ENCODE peak calls at places on chromosomes 16 and 17, in seven cellular contexts. Z, I, U, D, F, M and L are unnamed samples.

GRCh38 chr17:49548051-49548505 is 27.6 kb upstream of the NXPH3 start:
- ATAC-seq in I (no peak), U (no peak), M (peak), Z (no peak), D (no peak), F (no peak), L (no peak)

GRCh38 chr17:54848368-54848987 is 52.2 kb upstream of the TOM1L1 start:
- ATAC-seq in I (no peak), D (peak), F (no peak), U (no peak), M (no peak), Z (no peak), L (no peak)

GRCh38 chr17:18267927-18268711 is 7.7 kb downstream of the MIEF2 start:
- ATAC-seq in D (peak), F (no peak), Z (no peak), I (peak), M (peak), U (peak), L (peak)

GRCh38 chr17:42329025-42329976 is 41.0 kb downstream of the STAT5A start:
- ATAC-seq in I (peak), Z (peak), M (peak), F (no peak), U (no peak), D (no peak), L (no peak)

GRCh38 chr16:75288596-75289120 is 37.2 kb upstream of the BCAR1 start:
- ATAC-seq in D (no peak), I (no peak), U (peak), M (no peak), F (peak), Z (peak), L (peak)

GRCh38 chr17:3576970-3577369 is 19.4 kb upstream of the TRPV3 start:
- ATAC-seq in F (no peak), I (no peak), Z (no peak), D (no peak), M (no peak), U (no peak), L (no peak)

GRCh38 chr17:81159611-81160265 is 5.6 kb upstream of the PVALEF start:
- ATAC-seq in Z (peak), F (no peak), D (no peak), U (no peak), I (no peak), M (no peak), L (no peak)

GRCh38 chr17:44097110-44097810 is 26.2 kb downstream of the HDAC5 start:
- ATAC-seq in U (peak), F (no peak), M (no peak), D (peak), I (peak), Z (no peak), L (no peak)

GRCh38 chr16:55437627-55438026 is 41.4 kb upstream of the MMP2 start:
- ATAC-seq in Z (peak), I (no peak), F (peak), U (no peak), D (no peak), M (no peak), L (peak)

DNA sequence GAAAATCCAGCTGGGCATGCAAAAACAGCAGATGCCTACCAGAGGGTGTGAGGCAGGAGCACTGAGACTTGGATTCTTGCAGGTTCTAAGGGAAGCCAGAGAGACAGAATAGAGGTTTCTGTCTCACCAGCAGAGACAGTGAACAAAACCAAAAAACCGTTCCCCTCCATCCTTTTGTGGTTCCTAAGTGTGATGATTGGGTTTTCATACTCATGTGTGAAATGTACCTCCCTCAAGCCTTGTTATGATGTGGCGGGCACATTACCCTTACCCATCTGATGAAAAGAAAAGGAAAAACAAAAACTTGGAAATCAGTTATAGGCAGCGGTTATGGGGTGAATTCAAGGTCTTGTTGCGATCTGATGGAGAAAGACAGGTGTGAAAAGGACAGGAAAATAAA is 172.6 kb upstream of the CDH13 start:
- ATAC-seq in D (no peak), I (no peak), F (no peak), U (no peak), M (no peak), Z (no peak), L (no peak)
- TF ChIP-seq POLR2AphosphoS5 in D (no peak), I (no peak), F (no peak), U (no peak), M (no peak), Z (no peak), L (no peak)

DNA sequence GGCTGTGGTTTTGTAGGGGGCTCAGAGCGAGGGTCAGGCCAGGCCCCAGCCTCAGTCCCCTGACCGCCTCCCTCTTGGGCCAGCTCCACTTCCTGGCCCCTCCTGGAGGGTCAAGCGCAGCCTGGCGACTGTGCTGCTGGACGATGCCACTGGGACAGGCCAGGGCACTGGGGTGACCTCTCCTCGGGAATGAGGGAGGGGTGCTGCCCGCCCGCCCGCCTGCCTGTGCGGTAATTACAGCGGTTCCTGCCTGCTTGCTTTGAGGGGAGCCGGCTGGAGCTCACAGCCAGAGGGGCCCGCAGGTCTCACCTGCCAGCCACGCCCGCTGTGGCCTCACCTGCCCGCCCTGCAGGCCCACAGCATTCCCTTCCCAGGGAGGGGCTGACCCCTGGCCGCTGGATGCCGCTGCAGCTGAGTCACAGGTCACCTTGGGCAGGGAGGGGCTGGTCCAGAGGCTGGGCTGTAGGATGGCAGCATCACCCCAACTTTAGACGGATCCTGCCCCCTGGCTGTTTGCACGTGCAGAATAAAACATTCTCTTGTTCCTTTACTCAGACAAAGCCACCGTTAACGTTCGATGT is 76.7 kb upstream of the CBX4 start:
- ATAC-seq in Z (peak), I (no peak), F (peak), M (peak), U (peak), D (peak), L (no peak)
- TF ChIP-seq POLR2AphosphoS5 in Z (no peak), I (no peak), F (no peak), M (no peak), U (no peak), D (no peak), L (no peak)

DNA sequence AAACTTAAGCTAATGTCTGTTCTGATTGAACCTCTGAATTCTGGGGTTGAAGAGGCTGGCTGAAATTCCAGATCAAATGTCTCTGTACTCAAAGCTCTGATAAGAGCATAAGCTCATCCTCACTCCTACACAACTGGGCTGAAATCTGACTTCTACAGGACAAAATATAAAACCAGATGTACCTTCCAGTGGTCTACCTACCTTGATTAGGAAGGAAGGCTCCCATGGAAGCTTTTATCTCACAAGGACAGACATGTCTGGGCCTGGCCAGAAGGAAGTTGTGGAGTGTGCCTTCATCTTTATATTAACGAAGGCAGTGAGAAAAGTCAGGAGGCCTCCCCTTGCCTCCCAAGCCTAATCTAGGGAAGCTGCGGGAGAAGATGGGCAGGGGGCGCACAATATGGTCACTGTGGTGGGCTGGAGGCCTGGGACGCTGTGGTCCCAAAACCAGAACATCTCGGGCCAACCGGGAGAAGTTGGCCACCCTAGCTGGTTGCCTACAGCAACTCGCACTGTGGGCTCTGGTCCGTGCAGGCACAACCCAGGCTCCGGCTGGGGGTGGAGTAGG is 55.6 kb upstream of the LRRC37A3 start:
- ATAC-seq in I (peak), D (peak), M (no peak), Z (no peak), U (peak), F (peak), L (no peak)
- TF ChIP-seq POLR2AphosphoS5 in I (no peak), D (peak), M (no peak), Z (no peak), U (no peak), F (peak), L (no peak)

GRCh38 chr16:189604-190186 is 9.4 kb downstream of the HBQ1 start:
- ATAC-seq in Z (peak), U (no peak), F (no peak), D (no peak), I (no peak), M (no peak), L (no peak)
- TF ChIP-seq POLR2AphosphoS5 in Z (no peak), U (no peak), F (no peak), D (no peak), I (no peak), M (no peak), L (no peak)

DNA sequence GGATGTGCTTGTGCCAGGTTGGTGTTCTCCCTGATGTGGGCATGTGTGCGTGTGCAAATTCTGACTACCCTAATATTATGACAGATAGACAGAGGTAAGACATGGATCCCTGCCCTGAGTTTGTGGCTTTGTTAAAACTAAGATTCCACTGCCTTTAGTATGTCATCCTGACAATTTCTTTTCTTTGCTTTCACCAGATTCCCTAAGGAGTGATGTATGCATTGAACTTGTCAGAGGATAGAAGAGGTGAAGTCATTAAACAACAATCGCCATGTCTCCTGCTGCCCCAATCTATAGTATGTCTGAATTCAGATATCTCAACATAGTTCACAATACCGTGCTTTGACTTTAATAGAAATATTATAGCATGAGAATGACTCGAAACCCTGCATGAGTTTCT is 137.1 kb upstream of the ELAC2 start:
- ATAC-seq in Z (no peak), D (no peak), U (no peak), M (no peak), F (no peak), I (no peak), L (no peak)
- TF ChIP-seq POLR2AphosphoS5 in Z (no peak), D (no peak), U (no peak), M (no peak), F (no peak), I (no peak), L (no peak)

GRCh38 chr17:15181333-15181732 is 83.8 kb downstream of the PMP22 start:
- ATAC-seq in I (no peak), F (no peak), D (no peak), U (no peak), M (no peak), Z (no peak), L (no peak)

GRCh38 chr17:15181816-15182215 is 83.3 kb downstream of the PMP22 start:
- ATAC-seq in I (no peak), U (no peak), D (no peak), Z (no peak), F (no peak), M (no peak), L (no peak)

GRCh38 chr17:15180121-15180561 is 85.0 kb downstream of the PMP22 start:
- ATAC-seq in Z (no peak), D (no peak), F (no peak), I (no peak), M (peak), U (no peak), L (no peak)

GRCh38 chr17:15185625-15185991 is 79.5 kb downstream of the PMP22 start:
- ATAC-seq in Z (peak), M (no peak), F (no peak), D (no peak), U (no peak), I (no peak), L (peak)

DNA sequence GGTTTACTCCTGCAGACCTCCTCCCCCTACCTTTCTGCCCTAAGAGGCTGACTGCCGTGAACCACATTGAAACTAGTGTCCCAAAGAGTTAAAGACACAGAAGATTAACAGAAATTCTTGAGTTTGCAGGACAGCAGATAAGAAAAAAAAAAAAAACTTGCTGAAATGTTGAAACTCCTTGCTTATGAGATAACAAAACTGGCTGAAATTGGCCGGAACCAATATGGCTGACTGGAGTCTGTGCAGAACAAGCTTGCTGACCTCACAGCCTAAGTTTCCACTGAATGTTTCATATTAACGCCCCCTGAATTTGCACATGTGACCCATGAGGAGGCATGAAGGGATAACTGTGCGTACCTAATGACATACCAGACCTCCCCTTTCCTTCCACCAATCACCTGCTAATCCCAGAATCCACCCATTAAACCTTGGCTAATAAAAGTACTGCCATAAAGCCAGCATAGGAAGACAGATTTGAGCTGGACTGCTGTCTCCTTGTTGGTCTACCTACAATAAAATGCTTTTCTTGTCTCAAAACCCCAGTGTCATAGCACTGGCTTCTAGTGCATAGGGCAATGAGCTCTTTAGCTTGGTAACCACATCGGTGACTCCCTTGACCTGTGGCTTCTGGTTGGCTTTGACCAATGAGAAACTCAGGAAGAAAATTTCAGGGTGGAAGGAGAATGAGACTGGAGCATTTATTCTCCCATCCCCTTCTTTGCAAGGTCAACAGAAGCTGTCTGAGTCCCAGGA is 80.1 kb downstream of the PMP22 start:
- ATAC-seq in U (no peak), F (no peak), M (no peak), D (peak), I (no peak), Z (no peak), L (no peak)
- TF ChIP-seq POLR2AphosphoS5 in U (no peak), F (no peak), M (no peak), D (peak), I (no peak), Z (no peak), L (no peak)

DNA sequence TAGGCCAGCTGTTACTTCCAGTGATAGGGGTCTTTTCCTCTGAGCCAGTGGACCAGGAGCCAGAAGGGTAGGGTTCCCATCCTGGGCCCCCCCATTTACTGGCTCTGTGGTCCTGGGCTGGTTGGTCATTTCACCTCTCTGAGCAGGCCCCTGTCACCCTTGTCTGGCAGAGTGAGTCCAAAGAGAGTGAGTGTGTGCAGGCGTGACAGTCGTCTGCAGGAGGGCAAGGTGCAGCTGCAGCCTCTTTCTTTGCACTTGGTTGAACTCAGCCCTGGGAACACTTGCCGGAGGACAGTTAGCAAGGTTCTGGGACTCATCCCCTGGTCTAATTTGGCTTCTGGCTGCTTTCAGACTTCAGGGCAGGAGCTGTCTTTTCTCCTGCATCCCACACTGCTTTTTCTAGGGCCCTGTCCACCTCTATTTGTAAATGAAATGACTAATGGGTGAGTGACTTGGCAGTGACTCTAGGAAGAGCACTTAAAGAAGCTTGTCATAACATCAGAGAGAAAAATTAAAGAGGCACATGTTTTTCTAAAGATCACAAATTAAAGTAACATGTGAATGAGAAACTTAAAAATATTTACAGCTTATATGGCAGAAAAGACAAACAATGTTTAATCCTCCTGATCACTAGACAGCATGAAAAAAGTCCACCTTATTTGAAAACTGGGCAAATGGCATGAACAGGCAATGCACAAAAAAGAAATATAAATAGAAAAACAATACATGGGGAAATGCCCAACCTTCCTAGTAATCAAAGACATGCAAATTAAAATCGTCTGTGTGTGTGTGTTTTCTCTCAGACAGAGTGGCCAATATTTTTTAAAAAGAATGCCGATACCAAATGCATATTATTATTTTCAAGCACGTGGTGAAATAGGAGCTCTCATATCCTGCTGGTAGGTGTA is 137.5 kb downstream of the NTN1 start:
- ATAC-seq in M (no peak), D (no peak), U (no peak), I (no peak), F (no peak), Z (no peak), L (peak)
- TF ChIP-seq POLR2AphosphoS5 in M (no peak), D (no peak), U (no peak), I (no peak), F (no peak), Z (no peak), L (peak)

GRCh38 chr17:37177234-37177633 is 198.6 kb upstream of the C17orf78 start:
- ATAC-seq in I (no peak), F (no peak), D (no peak), U (no peak), Z (no peak), M (no peak), L (no peak)

GRCh38 chr17:37180371-37180770 is 195.4 kb upstream of the C17orf78 start:
- ATAC-seq in I (no peak), Z (no peak), U (no peak), F (no peak), D (no peak), M (no peak), L (no peak)

GRCh38 chr17:37182786-37183185 is 193.0 kb upstream of the C17orf78 start:
- ATAC-seq in M (no peak), U (no peak), D (no peak), Z (no peak), F (no peak), I (no peak), L (no peak)

GRCh38 chr17:37176683-37177082 is 199.1 kb upstream of the C17orf78 start:
- ATAC-seq in M (no peak), F (no peak), I (no peak), U (no peak), Z (no peak), D (no peak), L (no peak)

DNA sequence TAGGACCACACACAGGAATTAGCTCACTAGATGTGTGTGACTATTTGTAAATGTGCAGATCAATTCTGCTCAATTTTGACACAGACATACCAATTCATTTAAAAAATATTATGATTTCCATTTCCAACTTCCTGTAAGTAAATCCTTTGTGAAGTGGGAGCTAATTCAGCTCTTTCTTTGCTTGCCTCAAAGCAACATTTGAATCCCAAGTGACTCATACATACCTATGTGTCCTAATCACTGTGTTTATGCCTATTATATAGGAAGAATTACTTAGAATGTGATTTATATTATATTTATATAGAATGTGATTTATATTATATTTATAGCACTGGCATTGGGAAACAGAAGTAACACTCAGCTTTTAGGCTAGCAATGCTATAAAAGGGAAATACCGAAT is 195.9 kb upstream of the C17orf78 start:
- ATAC-seq in Z (no peak), I (no peak), F (no peak), D (no peak), U (no peak), M (no peak), L (no peak)
- TF ChIP-seq POLR2AphosphoS5 in Z (no peak), I (no peak), F (no peak), D (no peak), U (no peak), M (no peak), L (no peak)